ENCODE peak calls at places on chromosomes 5 and 9, in seven cellular contexts. One of them, this sample, is unnamed.

GRCh38 chr9:34363619-34364351 is 12.9 kb downstream of the MYORG start:
- DNase-seq in AG08396: no peak
- DNase-seq in DMS153: no peak
- DNase-seq in SK-N-SH: no peak
- DNase-seq in tibial artery: no peak
- DNase-seq in GM12865: no peak
- DNase-seq in lung microvascular endothelial cell: no peak
- DNase-seq in this sample: no peak

GRCh38 chr5:163463063-163463435 is 2.6 kb downstream of the HMMR start:
- DNase-seq in tibial artery: no peak
- DNase-seq in lung microvascular endothelial cell: no peak
- DNase-seq in GM12865: no peak
- DNase-seq in DMS153: no peak
- DNase-seq in SK-N-SH: no peak
- DNase-seq in AG08396: no peak
- DNase-seq in this sample: no peak

GRCh38 chr9:21830589-21830988 is 28.2 kb downstream of the MTAP start:
- DNase-seq in tibial artery: no peak
- DNase-seq in SK-N-SH: no peak
- DNase-seq in lung microvascular endothelial cell: no peak
- DNase-seq in AG08396: no peak
- DNase-seq in GM12865: no peak
- DNase-seq in DMS153: no peak
- DNase-seq in this sample: no peak

GRCh38 chr5:154168395-154168794 is 22.1 kb upstream of the GALNT10 start:
- DNase-seq in tibial artery: no peak
- DNase-seq in AG08396: no peak
- DNase-seq in GM12865: no peak
- DNase-seq in lung microvascular endothelial cell: no peak
- DNase-seq in DMS153: no peak
- DNase-seq in SK-N-SH: no peak
- DNase-seq in this sample: no peak

GRCh38 chr5:151239237-151239861 is 13.6 kb upstream of the GM2A start:
- DNase-seq in tibial artery: peak
- DNase-seq in DMS153: no peak
- DNase-seq in AG08396: peak
- DNase-seq in lung microvascular endothelial cell: peak
- DNase-seq in SK-N-SH: peak
- DNase-seq in GM12865: peak
- DNase-seq in this sample: peak

GRCh38 chr9:16282216-16282615 is 588.3 kb downstream of the BNC2 start:
- DNase-seq in lung microvascular endothelial cell: no peak
- DNase-seq in SK-N-SH: no peak
- DNase-seq in DMS153: no peak
- DNase-seq in tibial artery: no peak
- DNase-seq in AG08396: no peak
- DNase-seq in GM12865: no peak
- DNase-seq in this sample: peak

GRCh38 chr5:125412561-125413535 is 666.4 kb upstream of the ZNF608 start:
- DNase-seq in DMS153: peak
- DNase-seq in GM12865: peak
- DNase-seq in SK-N-SH: peak
- DNase-seq in lung microvascular endothelial cell: peak
- DNase-seq in tibial artery: peak
- DNase-seq in AG08396: peak
- DNase-seq in this sample: peak

GRCh38 chr5:133867341-133867740 is 101.1 kb downstream of the C5orf15 start:
- DNase-seq in DMS153: no peak
- DNase-seq in AG08396: no peak
- DNase-seq in GM12865: no peak
- DNase-seq in tibial artery: no peak
- DNase-seq in SK-N-SH: no peak
- DNase-seq in lung microvascular endothelial cell: no peak
- DNase-seq in this sample: no peak

GRCh38 chr5:83434929-83435328 is 36.6 kb upstream of the VCAN start:
- DNase-seq in lung microvascular endothelial cell: no peak
- DNase-seq in GM12865: no peak
- DNase-seq in SK-N-SH: no peak
- DNase-seq in AG08396: peak
- DNase-seq in tibial artery: no peak
- DNase-seq in DMS153: no peak
- DNase-seq in this sample: no peak

GRCh38 chr9:98821831-98822230 is 14.4 kb downstream of the GALNT12 start:
- DNase-seq in SK-N-SH: no peak
- DNase-seq in AG08396: no peak
- DNase-seq in GM12865: no peak
- DNase-seq in tibial artery: no peak
- DNase-seq in lung microvascular endothelial cell: no peak
- DNase-seq in DMS153: no peak
- DNase-seq in this sample: no peak

GRCh38 chr9:1051286-1052118 is 1.3 kb downstream of the DMRT2 start:
- DNase-seq in lung microvascular endothelial cell: peak
- DNase-seq in tibial artery: no peak
- DNase-seq in SK-N-SH: no peak
- DNase-seq in DMS153: peak
- DNase-seq in AG08396: no peak
- DNase-seq in GM12865: peak
- DNase-seq in this sample: peak

GRCh38 chr5:35316611-35317307 is 86.5 kb upstream of the PRLR start:
- DNase-seq in SK-N-SH: no peak
- DNase-seq in DMS153: no peak
- DNase-seq in AG08396: no peak
- DNase-seq in GM12865: peak
- DNase-seq in tibial artery: no peak
- DNase-seq in lung microvascular endothelial cell: no peak
- DNase-seq in this sample: no peak

This sample was measured in NCI-H345.